ENCODE peak calls at places on chromosomes 1 and 21, in eight cellular contexts. One of them, this sample, is unnamed.

GRCh38 chr1:226548281-226549093 is at the start of gene STUM:
- DNase-seq in BE2C: peak
- DNase-seq in GM12864: no peak
- DNase-seq in cardiac fibroblast: peak
- DNase-seq in IMR-90: peak
- DNase-seq in H9: peak
- DNase-seq in mammary epithelial cell: peak
- DNase-seq in omental fat pad: no peak
- DNase-seq in this sample: peak

GRCh38 chr1:234968470-234968869 is 160.2 kb downstream of the TOMM20 start:
- DNase-seq in mammary epithelial cell: no peak
- DNase-seq in BE2C: no peak
- DNase-seq in H9: no peak
- DNase-seq in cardiac fibroblast: no peak
- DNase-seq in GM12864: no peak
- DNase-seq in IMR-90: no peak
- DNase-seq in omental fat pad: no peak
- DNase-seq in this sample: no peak

GRCh38 chr1:156898151-156898550 is 4.6 kb downstream of the PEAR1 start:
- DNase-seq in BE2C: peak
- DNase-seq in GM12864: no peak
- DNase-seq in H9: no peak
- DNase-seq in IMR-90: peak
- DNase-seq in omental fat pad: no peak
- DNase-seq in mammary epithelial cell: no peak
- DNase-seq in cardiac fibroblast: peak
- DNase-seq in this sample: no peak

GRCh38 chr21:25557170-25557569 is 50.1 kb downstream of the MRPL39 start:
- DNase-seq in IMR-90: peak
- DNase-seq in H9: no peak
- DNase-seq in cardiac fibroblast: no peak
- DNase-seq in omental fat pad: no peak
- DNase-seq in BE2C: no peak
- DNase-seq in mammary epithelial cell: no peak
- DNase-seq in GM12864: no peak
- DNase-seq in this sample: no peak

GRCh38 chr1:25871086-25871703 is 4.3 kb downstream of the PAQR7 start:
- DNase-seq in cardiac fibroblast: no peak
- DNase-seq in IMR-90: no peak
- DNase-seq in mammary epithelial cell: peak
- DNase-seq in BE2C: no peak
- DNase-seq in GM12864: no peak
- DNase-seq in H9: no peak
- DNase-seq in omental fat pad: no peak
- DNase-seq in this sample: no peak

GRCh38 chr1:10631121-10631810 is 156.5 kb downstream of the PEX14 start:
- DNase-seq in IMR-90: no peak
- DNase-seq in BE2C: no peak
- DNase-seq in H9: no peak
- DNase-seq in omental fat pad: no peak
- DNase-seq in GM12864: no peak
- DNase-seq in mammary epithelial cell: no peak
- DNase-seq in cardiac fibroblast: no peak
- DNase-seq in this sample: no peak

GRCh38 chr1:198496216-198497143 is 44.0 kb downstream of the ATP6V1G3 start:
- DNase-seq in mammary epithelial cell: peak
- DNase-seq in IMR-90: peak
- DNase-seq in H9: no peak
- DNase-seq in GM12864: no peak
- DNase-seq in cardiac fibroblast: peak
- DNase-seq in omental fat pad: no peak
- DNase-seq in BE2C: no peak
- DNase-seq in this sample: no peak

GRCh38 chr21:25582888-25583287 is 24.4 kb downstream of the MRPL39 start:
- DNase-seq in BE2C: no peak
- DNase-seq in IMR-90: no peak
- DNase-seq in H9: no peak
- DNase-seq in cardiac fibroblast: no peak
- DNase-seq in GM12864: no peak
- DNase-seq in mammary epithelial cell: no peak
- DNase-seq in omental fat pad: no peak
- DNase-seq in this sample: no peak

GRCh38 chr1:227766015-227766634 is 30.9 kb downstream of the SNAP47 start:
- DNase-seq in IMR-90: peak
- DNase-seq in GM12864: no peak
- DNase-seq in H9: no peak
- DNase-seq in omental fat pad: no peak
- DNase-seq in mammary epithelial cell: peak
- DNase-seq in cardiac fibroblast: no peak
- DNase-seq in BE2C: no peak
- DNase-seq in this sample: no peak

GRCh38 chr1:110112143-110112542 is at the start of gene UBL4B:
- DNase-seq in BE2C: no peak
- DNase-seq in IMR-90: no peak
- DNase-seq in omental fat pad: no peak
- DNase-seq in mammary epithelial cell: no peak
- DNase-seq in GM12864: no peak
- DNase-seq in H9: no peak
- DNase-seq in cardiac fibroblast: no peak
- DNase-seq in this sample: no peak

GRCh38 chr1:37255111-37255795 is 219.1 kb upstream of the ZC3H12A start:
- DNase-seq in mammary epithelial cell: peak
- DNase-seq in GM12864: no peak
- DNase-seq in BE2C: peak
- DNase-seq in IMR-90: no peak
- DNase-seq in H9: peak
- DNase-seq in omental fat pad: no peak
- DNase-seq in cardiac fibroblast: peak
- DNase-seq in this sample: no peak

GRCh38 chr21:45612096-45613019 is 31.2 kb upstream of the PCBP3 start:
- DNase-seq in omental fat pad: peak
- DNase-seq in cardiac fibroblast: peak
- DNase-seq in IMR-90: peak
- DNase-seq in H9: peak
- DNase-seq in BE2C: peak
- DNase-seq in mammary epithelial cell: peak
- DNase-seq in GM12864: no peak
- DNase-seq in this sample: no peak

GRCh38 chr21:28229811-28230210 is 762.9 kb downstream of the LTN1 start:
- DNase-seq in GM12864: no peak
- DNase-seq in mammary epithelial cell: peak
- DNase-seq in BE2C: no peak
- DNase-seq in cardiac fibroblast: peak
- DNase-seq in IMR-90: peak
- DNase-seq in H9: no peak
- DNase-seq in omental fat pad: no peak
- DNase-seq in this sample: no peak

GRCh38 chr1:7190261-7190660 is 405.0 kb downstream of the CAMTA1 start:
- DNase-seq in BE2C: no peak
- DNase-seq in H9: no peak
- DNase-seq in GM12864: no peak
- DNase-seq in omental fat pad: no peak
- DNase-seq in mammary epithelial cell: no peak
- DNase-seq in cardiac fibroblast: no peak
- DNase-seq in IMR-90: no peak
- DNase-seq in this sample: no peak

GRCh38 chr1:31669786-31670582 is 25.3 kb upstream of the PEF1 start:
- DNase-seq in omental fat pad: no peak
- DNase-seq in H9: peak
- DNase-seq in BE2C: peak
- DNase-seq in mammary epithelial cell: peak
- DNase-seq in IMR-90: peak
- DNase-seq in cardiac fibroblast: peak
- DNase-seq in GM12864: no peak
- DNase-seq in this sample: no peak

GRCh38 chr1:31671147-31671546 is 26.5 kb upstream of the PEF1 start:
- DNase-seq in omental fat pad: no peak
- DNase-seq in GM12864: no peak
- DNase-seq in IMR-90: no peak
- DNase-seq in mammary epithelial cell: no peak
- DNase-seq in H9: no peak
- DNase-seq in cardiac fibroblast: no peak
- DNase-seq in BE2C: no peak
- DNase-seq in this sample: no peak

GRCh38 chr1:31669433-31669785 is 24.7 kb upstream of the PEF1 start:
- DNase-seq in IMR-90: no peak
- DNase-seq in cardiac fibroblast: no peak
- DNase-seq in mammary epithelial cell: no peak
- DNase-seq in GM12864: no peak
- DNase-seq in H9: no peak
- DNase-seq in BE2C: peak
- DNase-seq in omental fat pad: no peak
- DNase-seq in this sample: no peak

GRCh38 chr1:31671556-31672201 is 27.0 kb upstream of the PEF1 start:
- DNase-seq in GM12864: no peak
- DNase-seq in BE2C: no peak
- DNase-seq in IMR-90: peak
- DNase-seq in mammary epithelial cell: no peak
- DNase-seq in omental fat pad: no peak
- DNase-seq in H9: no peak
- DNase-seq in cardiac fibroblast: no peak
- DNase-seq in this sample: no peak

DNA sequence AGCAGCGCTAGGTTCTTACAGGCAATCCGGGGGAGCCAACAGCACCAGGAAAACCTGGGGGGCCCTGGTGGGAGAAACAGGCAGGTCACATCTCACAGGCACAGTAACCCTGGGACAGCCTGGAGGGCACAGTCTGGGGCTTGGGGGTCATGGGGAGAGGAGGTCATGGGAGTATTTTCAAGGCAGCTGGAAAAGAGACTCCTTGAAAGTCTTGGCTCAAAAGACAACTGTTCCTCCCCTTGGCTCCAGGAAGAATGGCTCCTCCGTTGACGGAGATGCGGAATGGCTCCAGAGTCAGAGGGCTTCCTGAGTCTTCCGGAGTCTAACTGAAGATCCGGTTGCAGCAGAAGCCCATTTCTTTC is 25.9 kb upstream of the PEF1 start:
- DNase-seq in omental fat pad: no peak
- DNase-seq in BE2C: no peak
- DNase-seq in IMR-90: no peak
- DNase-seq in GM12864: no peak
- DNase-seq in H9: no peak
- DNase-seq in mammary epithelial cell: no peak
- DNase-seq in cardiac fibroblast: peak
- DNase-seq in this sample: no peak
- TF ChIP-seq CTCF in omental fat pad: no peak
- TF ChIP-seq CTCF in BE2C: no peak
- TF ChIP-seq CTCF in IMR-90: no peak
- TF ChIP-seq CTCF in GM12864: no peak
- TF ChIP-seq CTCF in H9: no peak
- TF ChIP-seq CTCF in mammary epithelial cell: no peak
- TF ChIP-seq CTCF in cardiac fibroblast: no peak
- TF ChIP-seq CTCF in this sample: no peak

DNA sequence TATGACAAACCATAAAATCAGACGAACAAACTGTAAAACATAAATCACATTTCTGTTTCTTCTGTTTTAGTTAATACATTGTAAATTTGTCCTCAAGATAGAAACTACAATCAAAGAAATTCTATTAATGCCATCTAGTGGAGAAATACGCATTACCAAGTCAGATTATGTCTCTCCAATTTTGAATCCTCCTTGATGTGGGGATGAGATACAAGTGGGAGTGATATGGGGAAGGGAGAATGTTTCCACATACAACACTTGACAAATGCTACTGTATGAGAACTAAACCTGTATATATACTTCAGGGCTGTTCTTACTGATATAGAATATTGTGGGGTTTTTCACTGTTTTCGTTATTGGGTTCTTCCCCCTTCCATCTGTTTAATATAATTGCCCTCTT is 2.6 kb downstream of the HFM1 start:
- DNase-seq in mammary epithelial cell: peak
- DNase-seq in H9: no peak
- DNase-seq in IMR-90: peak
- DNase-seq in BE2C: no peak
- DNase-seq in omental fat pad: no peak
- DNase-seq in GM12864: no peak
- DNase-seq in cardiac fibroblast: peak
- DNase-seq in this sample: no peak
- TF ChIP-seq CTCF in mammary epithelial cell: peak
- TF ChIP-seq CTCF in H9: peak
- TF ChIP-seq CTCF in IMR-90: peak
- TF ChIP-seq CTCF in BE2C: peak
- TF ChIP-seq CTCF in omental fat pad: no peak
- TF ChIP-seq CTCF in GM12864: peak
- TF ChIP-seq CTCF in cardiac fibroblast: peak
- TF ChIP-seq CTCF in this sample: peak

DNA sequence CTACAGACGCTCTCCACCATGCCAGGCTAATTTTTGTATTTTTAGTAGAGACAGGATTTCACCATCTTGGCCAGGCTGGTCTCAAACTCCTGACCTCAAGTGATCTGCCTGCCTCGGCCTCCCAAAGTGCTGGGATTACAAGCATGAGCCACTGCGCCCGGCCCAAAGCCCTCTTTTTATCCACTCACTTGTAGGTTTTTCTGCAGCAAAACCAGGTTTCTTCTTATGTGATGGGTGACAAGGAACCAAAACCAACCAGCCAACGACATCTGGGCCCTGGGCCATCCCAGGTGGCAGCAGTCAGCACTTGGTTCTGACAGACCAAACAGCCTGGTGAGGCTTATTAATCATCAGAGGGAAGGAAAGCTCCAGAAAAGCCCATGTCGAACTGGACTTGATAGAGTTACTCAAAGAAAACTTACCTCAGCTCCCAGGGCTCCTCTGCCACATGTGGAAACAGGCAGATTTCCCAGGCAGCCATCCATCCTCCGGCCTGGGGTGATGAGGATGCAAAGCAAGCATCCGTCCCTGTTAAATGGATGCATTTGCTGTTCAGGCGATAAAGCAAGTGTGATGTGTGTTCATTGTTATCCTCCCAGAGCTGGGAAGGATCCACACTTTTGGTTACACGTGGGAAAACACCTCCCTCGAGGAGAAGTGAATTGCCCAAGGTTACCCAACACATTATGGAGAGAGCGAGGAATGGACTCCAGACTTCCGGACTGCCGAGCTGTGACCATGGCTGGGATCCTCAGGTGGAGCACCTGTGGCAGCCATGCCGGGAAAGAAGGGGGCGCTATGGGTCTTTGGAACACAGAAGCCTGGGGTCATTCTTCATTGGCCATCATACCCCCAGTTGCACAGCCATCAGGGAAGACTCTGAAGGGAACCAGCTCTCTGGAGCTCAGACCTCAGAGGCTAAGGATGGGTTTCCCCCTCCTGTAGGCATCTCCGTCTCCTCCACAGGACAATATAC is 118.8 kb downstream of the HUNK start:
- DNase-seq in BE2C: peak
- DNase-seq in mammary epithelial cell: no peak
- DNase-seq in GM12864: no peak
- DNase-seq in cardiac fibroblast: no peak
- DNase-seq in IMR-90: no peak
- DNase-seq in H9: peak
- DNase-seq in omental fat pad: no peak
- DNase-seq in this sample: no peak
- TF ChIP-seq CTCF in BE2C: peak
- TF ChIP-seq CTCF in mammary epithelial cell: no peak
- TF ChIP-seq CTCF in GM12864: no peak
- TF ChIP-seq CTCF in cardiac fibroblast: no peak
- TF ChIP-seq CTCF in IMR-90: no peak
- TF ChIP-seq CTCF in H9: peak
- TF ChIP-seq CTCF in omental fat pad: no peak
- TF ChIP-seq CTCF in this sample: peak

GRCh38 chr1:180028864-180029263 is 74.3 kb downstream of the CEP350 start:
- DNase-seq in GM12864: no peak
- DNase-seq in cardiac fibroblast: peak
- DNase-seq in IMR-90: no peak
- DNase-seq in H9: no peak
- DNase-seq in omental fat pad: no peak
- DNase-seq in mammary epithelial cell: no peak
- DNase-seq in BE2C: no peak
- DNase-seq in this sample: no peak
- TF ChIP-seq CTCF in GM12864: no peak
- TF ChIP-seq CTCF in cardiac fibroblast: peak
- TF ChIP-seq CTCF in IMR-90: no peak
- TF ChIP-seq CTCF in H9: no peak
- TF ChIP-seq CTCF in omental fat pad: no peak
- TF ChIP-seq CTCF in mammary epithelial cell: no peak
- TF ChIP-seq CTCF in BE2C: peak
- TF ChIP-seq CTCF in this sample: no peak